ENCODE peak calls at places on chromosomes 7 and 10, in four cellular contexts. V, M, J and H are unnamed samples.

GRCh38 chr7:156119771-156120170 is 307.5 kb upstream of the SHH start:
- DNase-seq in J (no peak), M (no peak), V (no peak), H (no peak)

GRCh38 chr7:25759748-25760147 is 392.2 kb upstream of the NFE2L3 start:
- DNase-seq in M (peak; percentile 45), J (no peak), V (no peak), H (no peak)

GRCh38 chr10:91206427-91206826 is 14.0 kb upstream of the PCGF5 start:
- DNase-seq in V (peak; percentile 57), J (no peak), M (no peak), H (no peak)

GRCh38 chr10:119542357-119542989 is at the start of gene RGS10:
- DNase-seq in V (no peak), M (peak; percentile 84), J (peak; percentile 89), H (no peak)

GRCh38 chr10:22637491-22637890 is 76.9 kb downstream of the PIP4K2A start:
- DNase-seq in V (no peak), J (no peak), M (no peak), H (no peak)

GRCh38 chr7:55074008-55074499 is 55.2 kb downstream of the EGFR start:
- DNase-seq in V (peak; percentile 44), M (no peak), J (peak; percentile 5), H (peak; percentile 91)

GRCh38 chr10:132575320-132576201 is 38.0 kb downstream of the INPP5A start:
- DNase-seq in M (no peak), V (no peak), J (no peak), H (peak; percentile 89)

GRCh38 chr7:12801107-12801506 is 113.7 kb downstream of the ARL4A start:
- DNase-seq in V (no peak), M (no peak), J (no peak), H (no peak)

GRCh38 chr7:80335473-80336232 is 176.2 kb downstream of the GNAT3 start:
- DNase-seq in V (no peak), J (no peak), M (no peak), H (no peak)

GRCh38 chr10:6843477-6843876 is 263.4 kb upstream of the PRKCQ start:
- DNase-seq in V (no peak), M (no peak), J (peak; percentile 54), H (peak; percentile 1)

GRCh38 chr10:784377-784758 is 94.9 kb upstream of the DIP2C start:
- DNase-seq in V (no peak), M (peak; percentile 57), J (no peak), H (no peak)

GRCh38 chr7:42746226-42746625 is 165.6 kb downstream of the C7orf25 start:
- DNase-seq in M (no peak), V (no peak), J (no peak), H (no peak)

GRCh38 chr7:133754718-133755117 is 372.4 kb upstream of the LRGUK start:
- DNase-seq in J (no peak), M (no peak), V (no peak), H (no peak)

GRCh38 chr10:117218654-117219053 is 21.4 kb downstream of the KCNK18 start:
- DNase-seq in M (no peak), V (no peak), J (peak; percentile 48), H (no peak)

GRCh38 chr7:155427411-155428038 is 30.4 kb upstream of the EN2 start:
- DNase-seq in V (no peak), J (no peak), M (no peak), H (no peak)

GRCh38 chr7:145169908-145170307 is 334.1 kb upstream of the TPK1 start:
- DNase-seq in J (no peak), V (no peak), M (no peak), H (no peak)

GRCh38 chr10:88070080-88070880 is 206.9 kb downstream of the PTEN start:
- DNase-seq in J (no peak), M (no peak), V (no peak), H (peak; percentile 92)

GRCh38 chr10:117743517-117743916 is 201.0 kb downstream of the EMX2 start:
- DNase-seq in J (no peak), M (no peak), V (no peak), H (no peak)

DNA sequence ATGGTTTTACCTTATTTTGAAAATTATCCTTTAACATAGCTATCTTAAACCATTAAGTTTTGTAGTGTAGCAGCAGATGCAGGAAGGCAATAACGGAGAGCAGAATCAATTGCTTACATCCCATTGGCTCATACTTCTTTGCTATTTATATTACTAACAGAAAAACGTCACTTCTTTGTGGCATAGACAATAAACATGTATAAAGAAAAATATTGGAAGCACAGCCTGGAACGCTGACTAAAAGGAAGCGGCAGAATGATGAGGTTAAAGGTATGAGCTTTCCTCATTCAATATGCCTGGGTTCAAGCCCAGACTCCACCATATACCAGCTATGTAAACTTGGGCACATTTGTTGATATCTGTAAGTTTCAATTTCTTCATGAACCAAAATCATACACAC is 24.0 kb upstream of the BMPER start:
- DNase-seq in M (no peak), J (no peak), V (no peak), H (no peak)
- TF ChIP-seq BRCA1 in M (no peak), J (no peak), V (no peak), H (no peak)

GRCh38 chr7:7156663-7157062 is 25.7 kb upstream of the C1GALT1 start:
- DNase-seq in M (no peak), V (peak; percentile 81), J (no peak), H (no peak)

GRCh38 chr7:7152315-7152714 is 30.0 kb upstream of the C1GALT1 start:
- DNase-seq in M (no peak), J (no peak), V (no peak), H (no peak)

GRCh38 chr7:7159063-7159645 is 23.2 kb upstream of the C1GALT1 start:
- DNase-seq in M (no peak), J (no peak), V (no peak), H (no peak)

GRCh38 chr7:7157177-7157886 is 25.0 kb upstream of the C1GALT1 start:
- DNase-seq in J (no peak), V (no peak), M (no peak), H (peak; percentile 45)

DNA sequence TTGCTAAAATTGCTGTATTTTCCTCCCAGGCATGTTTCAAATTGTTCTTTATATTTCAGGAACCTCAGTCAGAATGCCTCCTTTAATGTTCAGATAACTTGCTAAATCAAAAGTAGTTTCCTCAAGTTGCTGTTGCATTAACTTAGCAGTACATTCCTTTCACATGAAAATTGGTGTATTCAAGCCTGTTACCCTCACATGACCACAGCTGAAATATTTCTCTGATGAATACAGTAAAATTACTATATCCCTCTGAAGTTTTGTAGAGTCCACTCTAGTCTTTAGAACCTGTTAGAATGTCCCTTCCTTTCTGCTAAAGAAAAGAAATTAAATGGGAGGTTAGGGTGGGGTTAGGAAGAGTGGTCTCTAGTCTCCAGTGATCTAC is 24.5 kb upstream of the C1GALT1 start:
- DNase-seq in V (no peak), M (no peak), J (no peak), H (no peak)
- TF ChIP-seq BRCA1 in V (no peak), M (no peak), J (no peak), H (no peak)

GRCh38 chr7:108613147-108613948 is 43.7 kb downstream of the DNAJB9 start:
- DNase-seq in M (no peak), J (peak; percentile 73), V (peak; percentile 32), H (no peak)
- TF ChIP-seq BRCA1 in M (no peak), J (no peak), V (no peak), H (no peak)

GRCh38 chr10:80281784-80282505 is 7.5 kb downstream of the MAT1A start:
- DNase-seq in M (no peak), J (no peak), V (peak; percentile 82), H (no peak)

GRCh38 chr10:80283536-80284199 is 5.8 kb downstream of the MAT1A start:
- DNase-seq in M (no peak), J (no peak), V (no peak), H (no peak)

GRCh38 chr10:80284522-80284921 is 4.9 kb downstream of the MAT1A start:
- DNase-seq in M (no peak), J (no peak), V (no peak), H (no peak)

GRCh38 chr10:80281292-80281691 is 8.2 kb downstream of the MAT1A start:
- DNase-seq in M (no peak), V (no peak), J (no peak), H (no peak)

GRCh38 chr10:80283119-80283518 is 6.3 kb downstream of the MAT1A start:
- DNase-seq in V (no peak), M (no peak), J (no peak), H (no peak)
- TF ChIP-seq BRCA1 in V (no peak), M (no peak), J (no peak), H (no peak)

DNA sequence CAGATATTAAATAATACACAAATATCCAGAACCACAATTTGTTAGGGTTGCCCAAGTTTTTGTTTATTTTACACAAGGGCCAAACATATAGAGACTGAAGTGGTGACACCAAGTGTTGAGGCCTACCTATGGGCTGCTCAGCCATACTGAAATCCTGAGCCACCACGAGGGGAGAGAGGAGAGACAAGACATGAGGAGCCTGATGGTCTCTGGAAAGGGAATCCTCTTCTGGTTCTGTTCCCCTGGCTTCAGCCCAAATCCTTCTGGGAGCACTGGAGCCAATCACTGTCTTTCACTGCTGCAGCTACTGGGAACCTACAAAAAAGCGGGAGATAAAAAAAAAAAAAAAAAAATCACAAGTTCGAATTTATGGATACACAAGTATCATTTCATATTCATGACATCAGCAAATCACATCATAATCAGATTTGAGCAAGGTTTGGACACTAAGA is 1.9 kb downstream of the SKIDA1 start:
- DNase-seq in M (no peak), V (peak; percentile 54), J (peak; percentile 61), H (no peak)
- TF ChIP-seq BRCA1 in M (no peak), V (no peak), J (no peak), H (no peak)

DNA sequence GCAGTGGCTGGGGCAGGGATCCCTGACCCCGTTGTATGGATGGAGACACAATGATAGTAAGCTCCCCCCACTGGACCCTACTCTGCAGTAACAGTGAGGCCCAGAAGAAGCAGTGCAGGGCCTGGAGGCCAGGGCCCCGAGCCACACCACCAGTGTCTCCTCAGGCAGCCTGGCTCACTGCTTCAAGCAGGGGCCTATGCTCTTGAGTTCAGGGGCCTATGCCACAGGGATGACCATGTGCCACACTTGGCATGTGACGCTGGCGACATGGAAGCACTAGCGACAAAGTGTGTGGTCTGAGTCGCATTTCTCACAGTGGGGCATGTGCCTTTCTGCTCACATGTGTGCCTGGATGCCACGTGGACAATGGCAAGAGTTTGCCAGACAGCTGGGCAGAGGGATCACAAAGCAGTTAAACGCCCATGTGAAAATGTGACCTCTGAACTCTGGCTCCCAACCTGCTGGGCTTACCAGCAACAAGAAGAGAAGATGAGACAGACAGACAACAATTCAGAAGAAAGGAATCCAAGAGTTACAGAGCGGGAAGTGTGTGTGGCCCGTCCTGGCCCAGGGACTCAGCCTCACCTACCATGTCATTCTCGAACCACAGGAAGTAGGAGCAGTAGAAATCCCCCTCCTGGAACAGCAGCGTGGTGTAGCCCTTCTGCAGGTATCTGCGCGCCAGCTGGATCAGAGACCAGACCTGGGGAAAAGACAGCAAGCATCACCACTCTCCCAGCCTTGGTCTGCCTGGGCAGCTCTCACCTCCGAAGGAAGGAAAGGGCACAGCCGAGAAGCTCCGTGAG is 4.7 kb upstream of the PYROXD2 start:
- DNase-seq in M (no peak), V (no peak), J (no peak), H (no peak)
- TF ChIP-seq BRCA1 in M (no peak), V (no peak), J (no peak), H (no peak)